ENCODE peak calls at places on chromosome 19, in four cellular contexts. J is AG04450, Y is fibroblast of pulmonary artery, N is ascending aorta. O is an unnamed sample.

GRCh38 chr19:57280913-57281425 is 684 bp downstream of the ZNF460 start:
- DNase-seq in N (no peak), Y (no peak), J (no peak), O (no peak)

GRCh38 chr19:7862413-7862951 is 11.7 kb downstream of the PRR36 start:
- DNase-seq in N (no peak), J (no peak), Y (peak; percentile 46), O (no peak)

GRCh38 chr19:41413947-41414346 is 13.2 kb downstream of the B3GNT8 start:
- DNase-seq in J (no peak), N (no peak), Y (no peak), O (no peak)

GRCh38 chr19:21900401-21900800 is 64.4 kb upstream of the ZNF43 start:
- DNase-seq in Y (no peak), N (no peak), J (no peak), O (no peak)

GRCh38 chr19:29886535-29886934 is 55.5 kb upstream of the URI1 start:
- DNase-seq in N (no peak), J (no peak), Y (no peak), O (no peak)

GRCh38 chr19:33397536-33398360 is 24.2 kb downstream of the CEBPG start:
- DNase-seq in Y (no peak), N (no peak), J (no peak), O (no peak)

GRCh38 chr19:46909356-46909755 is 48.6 kb downstream of the ARHGAP35 start:
- DNase-seq in J (no peak), N (no peak), Y (no peak), O (no peak)

GRCh38 chr19:1365964-1366695 is 17.6 kb upstream of the NDUFS7 start:
- DNase-seq in J (no peak), N (no peak), Y (no peak), O (no peak)

GRCh38 chr19:30087381-30088138 is 145.5 kb downstream of the URI1 start:
- DNase-seq in J (no peak), N (no peak), Y (no peak), O (no peak)

GRCh38 chr19:1259873-1260748 is 9.0 kb upstream of the CIRBP start:
- DNase-seq in J (no peak), N (no peak), Y (no peak), O (no peak)

GRCh38 chr19:39845621-39846175 is 481 bp downstream of the FBL start:
- DNase-seq in J (no peak), N (no peak), Y (no peak), O (no peak)

GRCh38 chr19:1249298-1249989 is 1.1 kb downstream of the MIDN start:
- DNase-seq in N (peak; percentile 98), Y (peak; percentile 97), J (peak; percentile 89), O (no peak)

GRCh38 chr19:55379161-55379560 is 2.5 kb downstream of the TMEM190 start:
- DNase-seq in Y (no peak), J (no peak), N (no peak), O (no peak)

GRCh38 chr19:16628984-16629691 is 1.1 kb upstream of the MED26 start:
- DNase-seq in N (no peak), J (peak; percentile 67), Y (peak; percentile 62), O (no peak)

GRCh38 chr19:57813919-57814504 is 701 bp downstream of the ZNF552 start:
- DNase-seq in Y (no peak), J (no peak), N (no peak), O (no peak)

GRCh38 chr19:58399903-58400637 is 4.6 kb downstream of the RNF225 start:
- DNase-seq in Y (no peak), J (no peak), N (no peak), O (no peak)

GRCh38 chr19:543912-544608 is at the start of gene GZMM:
- DNase-seq in J (no peak), N (no peak), Y (no peak), O (no peak)

GRCh38 chr19:29483641-29483920 is 42.2 kb upstream of the VSTM2B start:
- DNase-seq in N (no peak), J (no peak), Y (no peak), O (no peak)

GRCh38 chr19:39498262-39499081 is at the start of gene DLL3:
- DNase-seq in N (no peak), J (no peak), Y (peak; percentile 10), O (no peak)

GRCh38 chr19:18466354-18466753 is 28.4 kb upstream of the ISYNA1 start:
- DNase-seq in Y (no peak), N (no peak), J (no peak), O (no peak)

GRCh38 chr19:17496337-17496997 is 15.0 kb upstream of the PGLS start:
- DNase-seq in Y (peak; percentile 74), N (peak; percentile 81), J (no peak), O (no peak)

GRCh38 chr19:4059931-4060620 is 6.6 kb downstream of the ZBTB7A start:
- DNase-seq in J (no peak), Y (peak; percentile 54), N (no peak), O (no peak)

GRCh38 chr19:17076539-17076919 is 952 bp downstream of the MYO9B start:
- DNase-seq in J (no peak), N (no peak), Y (no peak), O (no peak)

GRCh38 chr19:29681422-29682235 is 16.4 kb downstream of the PLEKHF1 start:
- DNase-seq in Y (no peak), N (no peak), J (no peak), O (no peak)

GRCh38 chr19:50838239-50838638 is 4.9 kb upstream of the KLK15 start:
- DNase-seq in J (no peak), Y (peak; percentile 7), N (no peak), O (no peak)
- TF ChIP-seq CTCF in J (peak; percentile 24), Y (peak; percentile 19), N (no peak), O (no peak)

GRCh38 chr19:5293607-5294089 is 47.0 kb downstream of the PTPRS start:
- DNase-seq in J (no peak), Y (peak; percentile 27), N (no peak), O (no peak)

GRCh38 chr19:5290336-5291262 is 50.0 kb downstream of the PTPRS start:
- DNase-seq in J (no peak), N (no peak), Y (no peak), O (no peak)

GRCh38 chr19:5292843-5293606 is 47.6 kb downstream of the PTPRS start:
- DNase-seq in J (peak; percentile 36), Y (peak; percentile 57), N (peak; percentile 80), O (no peak)

GRCh38 chr19:5292453-5292842 is 48.2 kb downstream of the PTPRS start:
- DNase-seq in N (no peak), Y (no peak), J (no peak), O (no peak)

DNA sequence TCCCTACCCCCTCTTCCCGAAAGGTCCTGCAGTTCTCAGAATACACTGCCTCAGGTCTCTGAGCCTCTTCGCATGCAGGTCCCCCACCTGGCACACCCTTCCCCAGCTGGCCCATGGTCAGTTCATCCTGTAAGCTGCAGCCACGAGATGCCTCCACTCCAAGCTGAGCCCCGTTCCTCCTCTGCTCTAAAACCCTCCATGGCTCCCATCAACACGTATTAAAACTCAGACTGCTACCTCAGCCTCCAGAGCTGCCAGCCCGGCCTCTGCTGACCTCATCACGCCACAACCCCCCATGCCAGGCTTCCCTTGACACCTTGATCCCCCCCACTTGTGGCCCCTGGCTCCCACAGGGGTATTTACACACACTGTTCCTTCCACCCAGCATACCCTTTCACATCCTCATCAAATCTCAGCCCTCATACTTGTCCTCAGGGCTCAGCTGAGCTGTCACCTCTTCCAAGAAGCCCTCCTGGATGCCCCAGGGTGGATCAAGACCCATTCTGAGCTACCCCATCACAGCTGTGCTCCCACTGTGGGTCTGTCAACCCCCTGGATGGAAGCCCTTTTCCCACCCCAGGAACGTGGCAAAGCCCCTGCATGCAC is 48.9 kb downstream of the PTPRS start:
- DNase-seq in N (no peak), Y (no peak), J (no peak), O (no peak)
- H3K4me3 ChIP-seq in N (peak overlapping the region; percentile 92), Y (peak overlapping the region; percentile 66), J (peak overlapping the region; percentile 73), O (peak overlapping the region; percentile 76)

GRCh38 chr19:13100031-13100588 is 2.5 kb downstream of the LYL1 start:
- DNase-seq in J (no peak), Y (no peak), N (peak; percentile 65), O (no peak)

GRCh38 chr19:13101590-13102415 is 855 bp downstream of the LYL1 start:
- DNase-seq in J (no peak), N (peak; percentile 61), Y (no peak), O (no peak)

GRCh38 chr19:13102416-13102665 is 317 bp downstream of the LYL1 start:
- DNase-seq in Y (no peak), N (no peak), J (no peak), O (no peak)

GRCh38 chr19:13099073-13099999 is 3.3 kb downstream of the LYL1 start:
- DNase-seq in N (peak; percentile 81), J (no peak), Y (peak; percentile 37), O (no peak)

DNA sequence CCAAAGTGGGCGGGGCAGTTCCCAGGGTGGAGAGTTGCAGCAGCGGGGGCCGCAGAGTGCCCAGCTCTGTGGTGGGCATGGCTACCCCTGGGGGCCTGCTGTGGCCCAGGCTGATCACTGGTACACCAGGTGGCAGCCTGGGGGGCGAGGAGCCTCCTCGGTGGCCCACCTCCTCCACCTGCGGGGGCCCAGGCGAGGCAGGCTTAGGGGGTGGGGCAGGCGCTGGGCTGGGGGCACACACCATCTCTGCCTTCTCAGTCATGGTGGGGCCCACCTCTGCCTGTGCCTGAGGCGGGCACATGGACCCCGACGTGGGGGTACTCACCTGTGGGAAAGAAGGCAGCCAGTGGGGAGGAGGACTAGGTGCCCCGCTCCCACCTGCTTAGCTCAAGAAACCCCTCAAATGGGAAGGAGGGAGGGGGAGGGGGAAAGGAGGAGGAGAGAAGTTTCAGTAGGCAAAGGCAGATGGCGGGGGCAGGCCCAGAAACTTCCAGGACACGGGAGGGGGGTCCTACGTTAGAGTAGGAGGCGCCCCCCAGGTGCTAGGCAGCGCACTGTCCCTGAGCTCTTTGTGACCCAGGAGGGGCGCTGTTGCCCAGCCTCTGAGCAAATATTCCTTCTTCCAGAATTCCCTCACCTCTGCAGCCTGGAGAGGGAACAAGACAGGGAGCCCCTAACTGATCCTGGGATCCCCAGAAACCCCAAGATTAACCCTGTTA is 1.6 kb downstream of the LYL1 start:
- DNase-seq in J (no peak), N (peak; percentile 61), Y (no peak), O (no peak)
- TF ChIP-seq CTCF in J (peak; percentile 26), N (no peak), Y (peak; percentile 21), O (peak; percentile 39)

GRCh38 chr19:38268539-38268938 is 4.2 kb downstream of the SPINT2 start:
- DNase-seq in J (no peak), N (no peak), Y (no peak), O (no peak)

GRCh38 chr19:38266981-38267597 is 2.7 kb downstream of the SPINT2 start:
- DNase-seq in N (no peak), Y (peak; percentile 58), J (peak; percentile 29), O (no peak)

GRCh38 chr19:38265213-38265861 is 964 bp downstream of the SPINT2 start:
- DNase-seq in N (peak; percentile 81), J (no peak), Y (no peak), O (no peak)

GRCh38 chr19:38266070-38266469 is 1.7 kb downstream of the SPINT2 start:
- DNase-seq in N (no peak), Y (no peak), J (no peak), O (no peak)

DNA sequence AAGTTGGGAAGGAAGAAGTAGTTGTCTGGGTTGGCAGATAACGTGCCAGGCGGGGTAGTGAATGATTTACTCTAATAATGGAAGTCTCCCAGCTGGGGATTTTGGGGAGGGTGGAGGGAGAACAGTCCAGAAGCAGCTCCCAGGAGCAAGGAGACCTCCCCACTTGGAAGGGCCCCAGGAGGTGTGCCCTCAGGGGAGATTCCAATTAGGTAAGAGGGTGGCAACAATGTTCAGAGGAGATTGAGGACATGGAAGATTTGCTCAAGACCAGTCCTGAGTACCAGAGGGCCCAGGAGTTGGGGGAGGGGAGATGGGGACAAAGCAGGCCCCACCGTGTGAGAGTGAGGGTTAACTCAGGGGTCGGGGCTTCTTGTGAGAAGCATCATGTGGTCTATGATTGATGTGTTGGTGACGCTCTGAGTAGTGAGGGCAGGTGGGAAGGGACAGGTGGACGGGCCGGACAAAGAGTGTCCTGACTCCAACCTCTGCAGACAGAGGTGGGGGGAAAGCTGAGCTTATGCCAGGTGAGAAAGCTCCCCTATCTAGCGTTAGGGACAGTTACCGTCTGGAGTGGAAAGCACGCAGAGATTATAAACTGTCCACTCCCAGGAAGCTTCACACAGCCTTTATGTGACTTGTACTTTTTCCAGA is 3.5 kb downstream of the SPINT2 start:
- DNase-seq in N (no peak), Y (no peak), J (no peak), O (no peak)
- H3K4me3 ChIP-seq in N (peak overlapping the region; percentile 76), Y (no peak overlapping the region), J (no peak overlapping the region), O (no peak overlapping the region)

O was measured in AG04449.